ENCODE peak calls at places on chromosomes 2 and 18, in five cellular contexts. K is NCI-H1105, L is left colon, D is OCI-LY7, V is GM06990. J is an unnamed sample.

GRCh38 chr2:66509326-66509811 is 74.4 kb downstream of the MEIS1 start:
- DNase-seq in K (no peak), L (no peak), D (no peak), V (no peak), J (no peak)

GRCh38 chr2:96913117-96913397 is 43.2 kb upstream of the SEMA4C start:
- DNase-seq in K (no peak), L (no peak), D (no peak), V (no peak), J (no peak)

GRCh38 chr2:161825429-161825828 is 201.2 kb downstream of the SLC4A10 start:
- DNase-seq in K (no peak), L (no peak), D (no peak), V (no peak), J (no peak)

GRCh38 chr2:210309546-210310233 is 5.3 kb downstream of the MYL1 start:
- DNase-seq in K (peak; percentile 68), L (no peak), D (no peak), V (no peak), J (no peak)

GRCh38 chr2:59276917-59277316 is 1035.8 kb upstream of the FANCL start:
- DNase-seq in K (no peak), L (no peak), D (no peak), V (no peak), J (no peak)

GRCh38 chr2:69253893-69254292 is 133.1 kb downstream of the GFPT1 start:
- DNase-seq in K (no peak), L (no peak), D (no peak), V (no peak), J (no peak)

GRCh38 chr2:231667497-231667896 is 40.8 kb upstream of the PTMA start:
- DNase-seq in K (no peak), L (peak; percentile 60), D (peak; percentile 33), V (no peak), J (peak; percentile 79)

GRCh38 chr2:12044857-12045256 is 298.4 kb downstream of the LPIN1 start:
- DNase-seq in K (no peak), L (no peak), D (peak; percentile 88), V (peak; percentile 59), J (no peak)

GRCh38 chr2:2660789-2661355 is 329.8 kb upstream of the MYT1L start:
- DNase-seq in K (no peak), L (no peak), D (no peak), V (no peak), J (no peak)

GRCh38 chr2:186853871-186854435 is 5.0 kb upstream of the ZSWIM2 start:
- DNase-seq in K (no peak), L (no peak), D (no peak), V (no peak), J (no peak)

GRCh38 chr2:40103590-40103989 is 324.5 kb upstream of the THUMPD2 start:
- DNase-seq in K (no peak), L (no peak), D (no peak), V (no peak), J (no peak)

GRCh38 chr2:152782171-152782570 is 63.8 kb downstream of the ARL6IP6 start:
- DNase-seq in K (no peak), L (no peak), D (no peak), V (no peak), J (no peak)

GRCh38 chr2:72755647-72756423 is 70.0 kb downstream of the EXOC6B start:
- DNase-seq in K (peak; percentile 33), L (no peak), D (no peak), V (no peak), J (no peak)

GRCh38 chr2:9232886-9233285 is 26.3 kb downstream of the ASAP2 start:
- DNase-seq in K (no peak), L (no peak), D (no peak), V (no peak), J (no peak)

GRCh38 chr18:3015851-3016250 is 2.9 kb upstream of the LPIN2 start:
- DNase-seq in K (no peak), L (no peak), D (no peak), V (no peak), J (no peak)

GRCh38 chr2:103161456-103162289 is 399.8 kb downstream of the TMEM182 start:
- DNase-seq in K (peak; percentile 39), L (no peak), D (peak; percentile 40), V (no peak), J (no peak)

GRCh38 chr18:48616484-48617255 is 77.8 kb downstream of the CTIF start:
- DNase-seq in K (no peak), L (no peak), D (no peak), V (no peak), J (no peak)

GRCh38 chr2:149860276-149860921 is 272.8 kb upstream of the MMADHC start:
- DNase-seq in K (no peak), L (no peak), D (no peak), V (no peak), J (no peak)

GRCh38 chr2:174121178-174121577 is 127.2 kb downstream of the OLA1 start:
- DNase-seq in K (peak; percentile 78), L (no peak), D (no peak), V (no peak), J (no peak)

GRCh38 chr2:23324281-23324680 is 60.7 kb upstream of the KLHL29 start:
- DNase-seq in K (no peak), L (no peak), D (no peak), V (no peak), J (no peak)

GRCh38 chr2:43132523-43133301 is 93.7 kb downstream of the ZFP36L2 start:
- DNase-seq in K (no peak), L (no peak), D (peak; percentile 75), V (peak; percentile 36), J (peak; percentile 79)

GRCh38 chr2:23673830-23674679 is 252.9 kb downstream of the ATAD2B start:
- DNase-seq in K (no peak), L (no peak), D (peak; percentile 29), V (no peak), J (no peak)

GRCh38 chr18:57210711-57211411 is 64.0 kb downstream of the BOD1L2 start:
- DNase-seq in K (no peak), L (no peak), D (no peak), V (no peak), J (no peak)

GRCh38 chr2:24343225-24343882 is 17.0 kb downstream of the ITSN2 start:
- DNase-seq in K (no peak), L (no peak), D (no peak), V (peak; percentile 54), J (no peak)

GRCh38 chr2:216690451-216691209 is 4.7 kb downstream of the IGFBP5 start:
- DNase-seq in K (no peak), L (no peak), D (no peak), V (no peak), J (no peak)

GRCh38 chr18:159037-159652 is 788 bp downstream of the USP14 start:
- DNase-seq in K (no peak), L (no peak), D (peak; percentile 20), V (no peak), J (no peak)

GRCh38 chr18:9831046-9831722 is 54.6 kb upstream of the TXNDC2 start:
- DNase-seq in K (no peak), L (no peak), D (no peak), V (no peak), J (no peak)

GRCh38 chr18:76993085-76993382 is 139.5 kb downstream of the MBP start:
- DNase-seq in K (no peak), L (no peak), D (no peak), V (no peak), J (no peak)

J was measured in mucosa of descending colon.